ENCODE peak calls at places on chromosomes 3 and 15, in nine cellular contexts. A, D, G, V, B, U, N, Q and P are unnamed samples.

GRCh38 chr15:62999923-63000484 is 42.5 kb upstream of the TPM1 start:
- DNase-seq in U (no peak), G (no peak), Q (no peak), B (no peak), A (no peak), D (no peak), V (no peak), N (no peak), P (peak; percentile 40)

GRCh38 chr3:107065094-107065861 is 312.0 kb upstream of the CCDC54 start:
- DNase-seq in Q (no peak), V (no peak), A (no peak), B (peak; percentile 13), N (no peak), D (no peak), G (no peak), U (no peak), P (peak; percentile 4)

GRCh38 chr15:97077930-97078329 is 747.4 kb downstream of the NR2F2 start:
- DNase-seq in V (no peak), U (no peak), Q (no peak), D (no peak), A (no peak), B (no peak), N (no peak), G (no peak), P (no peak)

GRCh38 chr3:30750967-30751366 is 143.5 kb downstream of the GADL1 start:
- DNase-seq in G (no peak), V (no peak), D (no peak), U (no peak), Q (no peak), B (no peak), A (peak; percentile 31), N (peak; percentile 48), P (no peak)

GRCh38 chr15:59611277-59612260 is at the start of gene GCNT3:
- DNase-seq in Q (no peak), G (peak; percentile 9), B (no peak), U (peak; percentile 32), D (peak; percentile 96), V (peak; percentile 90), N (no peak), A (no peak), P (no peak)

GRCh38 chr15:89198934-89199333 is 22.4 kb downstream of the RLBP1 start:
- DNase-seq in N (no peak), Q (no peak), B (no peak), A (no peak), D (no peak), U (no peak), G (no peak), V (no peak), P (no peak)

GRCh38 chr15:55993804-55994539 is 560 bp upstream of the NEDD4 start:
- DNase-seq in D (peak; percentile 69), A (peak; percentile 33), B (peak; percentile 70), G (peak; percentile 14), Q (no peak), V (peak; percentile 24), U (peak; percentile 21), N (peak; percentile 57), P (peak; percentile 63)

GRCh38 chr3:141212101-141212500 is 19.5 kb upstream of the PXYLP1 start:
- DNase-seq in N (no peak), B (no peak), Q (no peak), D (no peak), G (no peak), A (no peak), U (no peak), V (no peak), P (no peak)

GRCh38 chr15:47411733-47412530 is 305.4 kb upstream of the SEMA6D start:
- DNase-seq in U (no peak), Q (no peak), V (no peak), N (no peak), D (no peak), G (no peak), B (peak; percentile 73), A (no peak), P (peak; percentile 31)

GRCh38 chr3:143040264-143040879 is 39.0 kb downstream of the U2SURP start:
- DNase-seq in N (no peak), G (peak; percentile 45), V (no peak), B (peak; percentile 37), A (no peak), U (no peak), Q (no peak), D (peak; percentile 52), P (no peak)

GRCh38 chr15:83970290-83970890 is 265.2 kb upstream of the GOLGA6L4 start:
- DNase-seq in B (no peak), G (no peak), U (no peak), N (no peak), D (no peak), Q (no peak), V (no peak), A (no peak), P (no peak)

GRCh38 chr3:43794776-43795175 is 104.0 kb downstream of the ABHD5 start:
- DNase-seq in N (no peak), U (peak; percentile 19), A (no peak), G (no peak), V (no peak), Q (no peak), B (no peak), D (no peak), P (no peak)

GRCh38 chr3:170730071-170730812 is 139.8 kb downstream of the RPL22L1 start:
- DNase-seq in N (no peak), B (peak; percentile 54), G (no peak), A (no peak), Q (no peak), U (no peak), D (no peak), V (no peak), P (peak; percentile 46)

GRCh38 chr3:70984756-70985155 is 598.8 kb downstream of the FOXP1 start:
- DNase-seq in B (no peak), G (no peak), Q (no peak), D (no peak), A (no peak), U (no peak), V (no peak), N (no peak), P (no peak)

GRCh38 chr3:37993811-37994638 is 3.4 kb downstream of the VILL start:
- DNase-seq in U (no peak), D (no peak), G (peak; percentile 91), V (no peak), B (peak; percentile 76), A (peak; percentile 60), N (peak; percentile 80), Q (no peak), P (peak; percentile 82)

GRCh38 chr3:134320749-134321148 is 53.5 kb downstream of the AMOTL2 start:
- DNase-seq in D (no peak), V (no peak), N (peak; percentile 43), B (no peak), Q (no peak), G (no peak), A (no peak), U (peak; percentile 60), P (no peak)
- TF ChIP-seq MAX in D (no peak), V (no peak), N (no peak), B (no peak), Q (no peak), G (no peak), A (no peak), U (no peak), P (no peak)

GRCh38 chr3:13235897-13236296 is 162.7 kb upstream of the IQSEC1 start:
- DNase-seq in B (no peak), D (no peak), G (peak; percentile 47), V (peak; percentile 9), N (no peak), Q (no peak), A (no peak), U (no peak), P (peak; percentile 29)
- TF ChIP-seq MAX in B (no peak), D (no peak), G (no peak), V (no peak), N (no peak), Q (no peak), A (no peak), U (no peak), P (no peak)

GRCh38 chr3:173473237-173473636 is 75.7 kb downstream of the NLGN1 start:
- DNase-seq in D (no peak), Q (no peak), B (no peak), U (no peak), A (no peak), V (no peak), G (no peak), N (no peak), P (no peak)

GRCh38 chr3:173465112-173465511 is 67.6 kb downstream of the NLGN1 start:
- DNase-seq in U (no peak), V (no peak), D (no peak), Q (no peak), B (peak; percentile 79), N (no peak), G (no peak), A (no peak), P (no peak)

GRCh38 chr3:173463250-173463649 is 65.7 kb downstream of the NLGN1 start:
- DNase-seq in U (no peak), G (no peak), Q (no peak), V (no peak), B (no peak), D (no peak), A (no peak), N (no peak), P (no peak)

GRCh38 chr3:173465898-173466678 is 68.5 kb downstream of the NLGN1 start:
- DNase-seq in U (no peak), A (no peak), G (no peak), D (no peak), N (no peak), B (peak; percentile 1), V (no peak), Q (no peak), P (no peak)

DNA sequence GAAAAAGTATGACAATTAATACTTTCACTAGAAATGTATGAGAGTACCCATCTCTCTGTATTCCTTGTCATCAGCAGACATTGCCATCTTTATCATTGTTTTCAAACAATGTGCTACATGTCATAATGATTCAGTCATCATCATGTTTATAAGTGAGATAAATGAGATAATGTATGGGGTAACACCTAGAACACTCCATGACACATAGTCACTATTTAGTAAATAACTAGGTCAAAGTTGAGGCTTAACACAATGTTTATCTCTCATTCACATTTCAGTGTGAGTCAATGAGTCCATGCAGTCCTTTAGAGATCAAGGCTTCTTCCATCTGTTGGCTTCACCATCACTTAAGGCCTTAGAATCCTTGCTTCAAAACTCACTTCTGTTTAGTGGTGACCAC is 70.0 kb downstream of the NLGN1 start:
- DNase-seq in A (no peak), D (no peak), G (no peak), N (no peak), B (peak; percentile 7), V (no peak), U (no peak), Q (no peak), P (no peak)
- TF ChIP-seq MAX in A (no peak), D (no peak), G (no peak), N (no peak), B (no peak), V (no peak), U (no peak), Q (no peak), P (no peak)

DNA sequence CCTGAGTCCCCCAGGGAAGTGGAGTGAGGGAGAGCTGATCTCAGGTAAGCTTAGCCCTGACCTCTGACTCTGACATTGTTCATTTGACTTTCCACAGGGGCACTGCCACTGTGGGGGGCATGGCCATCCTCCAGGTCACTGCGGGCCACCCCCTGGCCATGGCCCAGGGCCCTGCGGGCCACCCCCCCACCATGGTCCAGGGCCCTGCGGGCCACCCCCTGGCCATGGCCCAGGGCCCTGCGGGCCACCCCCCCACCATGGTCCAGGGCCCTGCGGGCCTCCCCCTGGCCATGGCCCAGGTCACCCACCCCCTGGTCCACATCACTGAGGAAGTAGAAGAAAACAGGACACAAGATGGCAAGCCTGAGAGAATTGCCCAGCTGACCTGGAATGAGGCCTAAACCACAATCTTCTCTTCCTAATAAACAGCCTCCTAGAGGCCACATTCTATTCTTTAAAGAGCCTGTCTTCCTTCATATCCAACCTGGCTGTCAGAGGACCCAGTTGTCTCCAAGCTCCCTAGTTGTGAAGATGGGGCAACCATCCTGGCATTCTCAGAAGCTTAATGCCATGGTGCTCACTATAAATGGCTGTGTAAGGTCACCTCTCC is 1.9 kb upstream of the DISP2 start:
- DNase-seq in U (no peak), B (no peak), Q (no peak), N (no peak), D (no peak), G (no peak), A (no peak), V (no peak), P (no peak)
- TF ChIP-seq MAX in U (no peak), B (no peak), Q (no peak), N (no peak), D (no peak), G (no peak), A (no peak), V (no peak), P (no peak)